ENCODE peak calls at places on chromosomes 12 and 14, in seven cellular contexts. T is Panc1; K is stomach; J is endothelial cell of umbilical vein; I is activated naive CD8-positive, alpha-beta T cell treated with anti-CD3 and anti-CD28 coated beads, Interleukin-2, amount 50 U/mL, for 24 hours; S is NCI-H1092 treated with DMSO at 0.1 percent for 48 hours; F is thoracic aorta. A is an unnamed sample.

GRCh38 chr12:53049582-53050318 is at the start of gene TNS2:
- DNase-seq in F (no peak), I (no peak), T (no peak), S (peak), K (peak), J (peak), A (peak)

GRCh38 chr12:46944104-46944503 is 118.3 kb upstream of the SLC38A4 start:
- DNase-seq in J (peak), F (no peak), K (no peak), S (no peak), T (no peak), I (no peak), A (peak)

GRCh38 chr12:124381454-124382207 is 86.7 kb downstream of the RFLNA start:
- DNase-seq in K (peak), I (no peak), T (no peak), F (peak), J (peak), S (no peak), A (peak)

GRCh38 chr14:88793259-88793625 is 489 bp upstream of the EML5 start:
- DNase-seq in F (no peak), S (no peak), J (no peak), I (no peak), K (no peak), T (no peak), A (no peak)

GRCh38 chr12:115020091-115020490 is 336.1 kb upstream of the TBX3 start:
- DNase-seq in T (no peak), S (no peak), J (no peak), K (no peak), I (no peak), F (no peak), A (no peak)

GRCh38 chr12:96548384-96548783 is 59.0 kb downstream of the CFAP54 start:
- DNase-seq in F (no peak), T (no peak), I (no peak), K (no peak), S (no peak), J (no peak), A (no peak)

GRCh38 chr14:42378274-42378673 is 771.6 kb downstream of the LRFN5 start:
- DNase-seq in S (no peak), J (no peak), K (no peak), I (no peak), T (no peak), F (no peak), A (no peak)

GRCh38 chr14:93961610-93962009 is 14.8 kb downstream of the ASB2 start:
- DNase-seq in J (no peak), T (no peak), F (no peak), I (no peak), K (no peak), S (no peak), A (no peak)

GRCh38 chr12:117100851-117101673 is 1.8 kb upstream of the TESC start:
- DNase-seq in J (no peak), S (no peak), F (no peak), I (no peak), K (no peak), T (no peak), A (no peak)

GRCh38 chr12:77923882-77924281 is 93.2 kb downstream of the NAV3 start:
- DNase-seq in J (no peak), K (no peak), T (no peak), I (no peak), F (no peak), S (no peak), A (peak)

GRCh38 chr14:24143511-24143910 is 2.1 kb upstream of the EMC9 start:
- DNase-seq in K (no peak), S (no peak), J (no peak), T (no peak), I (no peak), F (no peak), A (peak)

GRCh38 chr12:90090929-90091651 is 382.5 kb upstream of the ATP2B1 start:
- DNase-seq in I (peak), F (peak), S (no peak), K (peak), J (peak), T (peak), A (peak)